ENCODE peak calls at places on chromosomes 3 and 15, in seven cellular contexts. D, J, S, C, A, Y and E are unnamed samples.

GRCh38 chr3:170081079-170081741 is 43.4 kb downstream of the GPR160 start:
- DNase-seq in D (no peak), J (no peak), S (no peak), C (no peak), A (no peak), Y (no peak), E (peak)

GRCh38 chr3:71266875-71267274 is 316.7 kb downstream of the FOXP1 start:
- DNase-seq in D (no peak), J (no peak), S (no peak), C (no peak), A (no peak), Y (no peak), E (no peak)

GRCh38 chr3:63687569-63688233 is 35.2 kb downstream of the SNTN start:
- DNase-seq in D (no peak), J (no peak), S (no peak), C (no peak), A (no peak), Y (peak), E (no peak)

GRCh38 chr3:195736866-195737490 is 16.2 kb downstream of the MUC20 start:
- DNase-seq in D (no peak), J (peak), S (no peak), C (no peak), A (no peak), Y (no peak), E (no peak)

GRCh38 chr3:70308760-70309159 is 3.7 kb downstream of the MDFIC2 start:
- DNase-seq in D (no peak), J (no peak), S (peak), C (peak), A (no peak), Y (no peak), E (no peak)

GRCh38 chr15:99105516-99106341 is 849 bp downstream of the SYNM start:
- DNase-seq in D (peak), J (peak), S (peak), C (peak), A (peak), Y (peak), E (peak)

GRCh38 chr3:125478321-125478720 is 41.7 kb downstream of the SNX4 start:
- DNase-seq in D (no peak), J (no peak), S (no peak), C (no peak), A (no peak), Y (no peak), E (peak)

GRCh38 chr3:71817262-71817661 is 32.3 kb upstream of the PROK2 start:
- DNase-seq in D (no peak), J (no peak), S (no peak), C (peak), A (no peak), Y (no peak), E (no peak)

GRCh38 chr3:119219069-119219468 is 21.6 kb downstream of the B4GALT4 start:
- DNase-seq in D (no peak), J (no peak), S (no peak), C (no peak), A (no peak), Y (no peak), E (no peak)

GRCh38 chr3:10249833-10250232 is 1.6 kb downstream of the TATDN2 start:
- DNase-seq in D (no peak), J (no peak), S (no peak), C (no peak), A (no peak), Y (no peak), E (peak)

GRCh38 chr15:63372018-63372705 is 9.5 kb downstream of the CA12 start:
- DNase-seq in D (peak), J (peak), S (no peak), C (no peak), A (no peak), Y (no peak), E (peak)

GRCh38 chr3:62325896-62326295 is 47.5 kb downstream of the FEZF2 start:
- DNase-seq in D (no peak), J (no peak), S (no peak), C (no peak), A (no peak), Y (no peak), E (no peak)

GRCh38 chr3:56076746-56077145 is 391.5 kb downstream of the ERC2 start:
- DNase-seq in D (no peak), J (no peak), S (no peak), C (no peak), A (no peak), Y (no peak), E (no peak)

GRCh38 chr3:58620446-58620845 is 43.3 kb upstream of the FAM107A start:
- DNase-seq in D (no peak), J (no peak), S (no peak), C (no peak), A (no peak), Y (no peak), E (no peak)

GRCh38 chr3:49602049-49602554 is 47.8 kb downstream of the BSN start:
- DNase-seq in D (no peak), J (no peak), S (no peak), C (no peak), A (no peak), Y (no peak), E (no peak)

GRCh38 chr3:71022552-71023335 is 560.8 kb downstream of the FOXP1 start:
- DNase-seq in D (no peak), J (no peak), S (peak), C (peak), A (no peak), Y (no peak), E (peak)

GRCh38 chr3:1275495-1275894 is 182.7 kb downstream of the CNTN6 start:
- DNase-seq in D (no peak), J (no peak), S (peak), C (no peak), A (no peak), Y (no peak), E (no peak)

GRCh38 chr3:27483117-27484001 is 825 bp downstream of the SLC4A7 start:
- DNase-seq in D (peak), J (peak), S (peak), C (peak), A (peak), Y (peak), E (peak)

GRCh38 chr3:41710646-41711388 is 251.1 kb downstream of the ULK4 start:
- DNase-seq in D (no peak), J (no peak), S (peak), C (peak), A (no peak), Y (no peak), E (peak)

GRCh38 chr3:174619244-174619643 is 239.9 kb upstream of the NAALADL2 start:
- DNase-seq in D (no peak), J (no peak), S (no peak), C (no peak), A (no peak), Y (peak), E (no peak)

GRCh38 chr3:118000219-118000618 is 1034.4 kb downstream of the IGSF11 start:
- DNase-seq in D (no peak), J (no peak), S (no peak), C (no peak), A (no peak), Y (no peak), E (no peak)

GRCh38 chr3:194139085-194139976 is 3.4 kb downstream of the HES1 start:
- DNase-seq in D (no peak), J (no peak), S (peak), C (no peak), A (no peak), Y (no peak), E (peak)

GRCh38 chr3:45026038-45026437 is at the start of gene CLEC3B:
- DNase-seq in D (no peak), J (no peak), S (no peak), C (no peak), A (no peak), Y (no peak), E (peak)

GRCh38 chr3:159432721-159433300 is 555.8 kb upstream of the IL12A start:
- DNase-seq in D (no peak), J (no peak), S (no peak), C (no peak), A (no peak), Y (no peak), E (no peak)

GRCh38 chr3:159763466-159764210 is 225.0 kb upstream of the IL12A start:
- DNase-seq in D (peak), J (no peak), S (peak), C (peak), A (peak), Y (peak), E (peak)

GRCh38 chr15:87401986-87402385 is 854.6 kb downstream of the NTRK3 start:
- DNase-seq in D (no peak), J (no peak), S (peak), C (peak), A (no peak), Y (no peak), E (no peak)

GRCh38 chr3:65855370-65856100 is 183.2 kb downstream of the MAGI1 start:
- DNase-seq in D (no peak), J (no peak), S (no peak), C (no peak), A (no peak), Y (no peak), E (peak)

GRCh38 chr3:191721390-191721801 is 260.4 kb downstream of the PYDC2 start:
- DNase-seq in D (no peak), J (no peak), S (no peak), C (no peak), A (no peak), Y (no peak), E (no peak)

GRCh38 chr3:42228796-42229195 is 37.2 kb downstream of the CCK start:
- DNase-seq in D (no peak), J (no peak), S (no peak), C (no peak), A (no peak), Y (no peak), E (peak)

GRCh38 chr3:128052831-128053419 is 688 bp downstream of the SEC61A1 start:
- DNase-seq in D (no peak), J (no peak), S (no peak), C (no peak), A (no peak), Y (no peak), E (no peak)